ENCODE peak calls at places on chromosomes 6 and 20, in six cellular contexts. V, G, F, M, S and O are unnamed samples. For H3K36me3, the result is how much of the 10 kb centered on the place peaks cover.

GRCh38 chr20:1895674-1896496 is 678 bp downstream of the SIRPA start:
- DNase-seq in V (peak), G (no peak), F (no peak), M (peak), S (no peak), O (no peak)

GRCh38 chr6:149443411-149444181 is 41.2 kb downstream of the ZC3H12D start:
- DNase-seq in V (no peak), G (no peak), F (peak), M (no peak), S (no peak), O (no peak)

GRCh38 chr6:163991326-163991725 is 576.8 kb downstream of the QKI start:
- DNase-seq in V (no peak), G (no peak), F (no peak), M (no peak), S (no peak), O (no peak)

GRCh38 chr6:72418495-72418894 is 203.4 kb upstream of the KCNQ5 start:
- DNase-seq in V (no peak), G (no peak), F (peak), M (no peak), S (no peak), O (no peak)

GRCh38 chr6:136378888-136379287 is 89.2 kb upstream of the BCLAF1 start:
- DNase-seq in V (no peak), G (no peak), F (peak), M (no peak), S (no peak), O (no peak)

GRCh38 chr6:32244946-32245398 is 21.1 kb upstream of the NOTCH4 start:
- DNase-seq in V (peak), G (peak), F (peak), M (peak), S (peak), O (peak)

GRCh38 chr6:41702089-41702745 is 33.2 kb downstream of the TFEB start:
- DNase-seq in V (no peak), G (no peak), F (no peak), M (no peak), S (no peak), O (no peak)

GRCh38 chr20:3218307-3218988 is 9.2 kb downstream of the ITPA start:
- DNase-seq in V (peak), G (peak), F (no peak), M (peak), S (peak), O (peak)

GRCh38 chr6:24897186-24897585 is 38.6 kb downstream of the RIPOR2 start:
- DNase-seq in V (no peak), G (no peak), F (no peak), M (no peak), S (no peak), O (no peak)

GRCh38 chr20:44703956-44704488 is 11.1 kb upstream of the CCN5 start:
- DNase-seq in V (no peak), G (no peak), F (no peak), M (no peak), S (no peak), O (no peak)

GRCh38 chr20:44707259-44707580 is 7.9 kb upstream of the CCN5 start:
- DNase-seq in V (no peak), G (no peak), F (no peak), M (no peak), S (no peak), O (no peak)

GRCh38 chr20:44704551-44704971 is 10.6 kb upstream of the CCN5 start:
- DNase-seq in V (no peak), G (no peak), F (peak), M (no peak), S (no peak), O (no peak)

GRCh38 chr20:44705364-44706094 is 9.6 kb upstream of the CCN5 start:
- DNase-seq in V (no peak), G (no peak), F (no peak), M (no peak), S (no peak), O (no peak)

DNA sequence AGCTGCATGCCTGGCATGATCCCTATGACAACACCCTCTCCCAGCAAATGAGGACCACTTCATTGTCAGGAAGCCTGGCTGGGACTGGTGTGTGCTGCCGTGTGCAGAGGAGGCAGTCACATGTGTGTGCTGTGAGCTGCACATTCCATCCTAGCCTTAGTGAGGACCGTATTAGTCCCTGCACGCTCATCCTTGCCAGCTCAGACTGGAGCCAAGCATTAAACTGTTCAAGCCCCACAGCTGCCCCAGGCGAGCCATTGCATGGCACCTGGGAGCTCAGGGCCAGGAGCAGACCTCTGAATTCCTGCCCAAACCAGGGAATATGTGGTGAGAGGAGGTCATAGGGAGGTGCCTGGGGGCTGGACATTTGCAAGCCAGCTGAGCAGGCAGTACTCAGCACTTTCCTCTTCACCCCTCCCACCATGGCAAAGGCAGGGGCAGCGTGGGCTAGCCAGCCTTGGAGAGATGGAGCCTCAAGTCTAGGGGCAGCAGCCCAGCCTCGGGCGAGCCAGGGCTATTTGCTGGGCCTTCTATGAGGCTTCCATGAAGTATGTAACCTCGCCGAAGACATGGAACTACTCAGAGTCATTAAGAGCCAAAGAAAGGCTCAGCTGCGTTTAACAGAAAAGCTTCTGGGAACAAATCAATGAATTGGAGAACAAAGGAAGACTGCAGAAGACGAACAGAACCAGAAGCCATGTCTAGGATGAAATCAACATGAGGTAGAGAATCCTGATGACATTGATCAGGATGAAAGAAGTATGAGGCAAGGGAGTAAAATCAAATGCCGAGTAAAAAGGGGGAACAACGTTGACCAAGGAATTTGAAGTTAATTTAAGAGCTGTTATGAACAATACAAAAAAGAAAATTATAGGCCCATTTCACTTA is 8.6 kb upstream of the CCN5 start:
- DNase-seq in V (no peak), G (no peak), F (peak), M (no peak), S (no peak), O (no peak)
- H3K27ac ChIP-seq in V (no peak), G (no peak), F (no peak), M (no peak), S (no peak), O (no peak)

DNA sequence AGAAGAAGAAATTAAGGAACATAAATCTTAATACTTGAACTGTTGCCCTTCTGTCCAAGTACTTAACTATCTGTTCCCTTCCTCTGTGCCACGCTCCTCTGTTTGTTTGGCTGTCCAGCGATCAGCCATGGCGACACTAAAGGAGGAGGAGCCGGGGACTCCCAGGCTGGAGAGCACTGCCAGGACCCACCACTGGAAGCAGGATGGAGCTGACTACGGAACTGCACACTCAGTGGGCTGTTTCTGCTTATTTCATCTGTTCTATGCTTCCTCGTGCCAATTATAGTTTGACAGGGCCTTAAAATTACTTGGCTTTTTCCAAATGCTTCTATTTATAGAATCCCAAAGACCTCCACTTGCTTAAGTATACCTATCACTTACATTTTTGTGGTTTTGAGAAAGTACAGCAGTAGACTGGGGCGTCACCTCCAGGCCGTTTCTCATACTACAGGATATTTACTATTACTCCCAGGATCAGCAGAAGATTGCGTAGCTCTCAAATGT is 17.1 kb downstream of the IRF4 start:
- DNase-seq in V (peak), G (no peak), F (peak), M (peak), S (no peak), O (no peak)
- H3K36me3 ChIP-seq in V (under half), G (under half), F (under half), M (under half), S (under half), O (under half)

DNA sequence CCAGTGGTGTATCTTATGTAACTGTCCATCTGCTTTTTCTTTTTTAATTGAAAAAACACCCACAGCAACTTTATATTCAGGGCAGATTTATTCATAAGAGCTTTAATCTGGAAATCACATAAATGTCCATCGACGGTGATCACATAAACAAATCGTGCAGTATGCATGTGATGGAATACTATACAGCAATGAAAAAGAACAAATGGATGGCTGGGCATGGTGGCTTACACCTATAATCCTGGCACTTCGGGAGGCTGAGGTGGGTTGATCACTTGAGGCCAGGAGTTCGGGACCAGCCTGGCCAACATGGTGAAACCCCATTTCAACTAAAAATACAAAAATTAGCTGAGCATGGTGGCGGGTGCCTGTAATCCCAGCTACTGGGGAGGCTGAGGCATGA is 39.1 kb downstream of the VSTM2L start:
- DNase-seq in V (no peak), G (no peak), F (no peak), M (no peak), S (no peak), O (no peak)
- H3K4me3 ChIP-seq in V (no peak), G (no peak), F (no peak), M (no peak), S (no peak), O (no peak)

DNA sequence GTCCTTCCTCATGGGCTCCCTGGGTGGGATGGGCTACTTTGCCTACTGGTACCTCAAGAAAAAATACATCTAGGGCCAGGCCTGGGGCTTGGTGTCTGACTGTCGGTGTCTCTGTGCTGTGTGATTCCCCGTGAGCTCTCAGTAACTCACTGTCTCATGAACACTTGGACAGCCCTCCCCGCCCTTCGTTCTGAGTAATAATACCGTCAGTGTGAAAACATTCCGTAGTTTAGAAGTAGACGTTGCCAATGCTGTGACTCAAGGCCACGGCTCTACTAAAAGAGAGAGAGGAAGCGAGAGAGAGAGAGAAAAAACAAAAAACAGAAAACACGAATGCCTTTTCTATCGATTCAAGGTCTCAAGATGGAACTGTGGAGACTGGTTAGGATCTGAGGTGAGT is 31.8 kb downstream of the FITM2 start:
- DNase-seq in V (no peak), G (no peak), F (peak), M (no peak), S (no peak), O (no peak)
- H3K27ac ChIP-seq in V (no peak), G (no peak), F (no peak), M (no peak), S (no peak), O (no peak)

GRCh38 chr6:147244832-147245231 is 40.6 kb downstream of the STXBP5 start:
- DNase-seq in V (no peak), G (no peak), F (no peak), M (no peak), S (no peak), O (no peak)

GRCh38 chr6:147248859-147249258 is 44.6 kb downstream of the STXBP5 start:
- DNase-seq in V (no peak), G (no peak), F (no peak), M (no peak), S (no peak), O (no peak)

GRCh38 chr6:147251072-147251471 is 46.9 kb downstream of the STXBP5 start:
- DNase-seq in V (no peak), G (no peak), F (no peak), M (no peak), S (no peak), O (no peak)

GRCh38 chr6:147245693-147246092 is 41.5 kb downstream of the STXBP5 start:
- DNase-seq in V (no peak), G (no peak), F (no peak), M (no peak), S (no peak), O (no peak)

DNA sequence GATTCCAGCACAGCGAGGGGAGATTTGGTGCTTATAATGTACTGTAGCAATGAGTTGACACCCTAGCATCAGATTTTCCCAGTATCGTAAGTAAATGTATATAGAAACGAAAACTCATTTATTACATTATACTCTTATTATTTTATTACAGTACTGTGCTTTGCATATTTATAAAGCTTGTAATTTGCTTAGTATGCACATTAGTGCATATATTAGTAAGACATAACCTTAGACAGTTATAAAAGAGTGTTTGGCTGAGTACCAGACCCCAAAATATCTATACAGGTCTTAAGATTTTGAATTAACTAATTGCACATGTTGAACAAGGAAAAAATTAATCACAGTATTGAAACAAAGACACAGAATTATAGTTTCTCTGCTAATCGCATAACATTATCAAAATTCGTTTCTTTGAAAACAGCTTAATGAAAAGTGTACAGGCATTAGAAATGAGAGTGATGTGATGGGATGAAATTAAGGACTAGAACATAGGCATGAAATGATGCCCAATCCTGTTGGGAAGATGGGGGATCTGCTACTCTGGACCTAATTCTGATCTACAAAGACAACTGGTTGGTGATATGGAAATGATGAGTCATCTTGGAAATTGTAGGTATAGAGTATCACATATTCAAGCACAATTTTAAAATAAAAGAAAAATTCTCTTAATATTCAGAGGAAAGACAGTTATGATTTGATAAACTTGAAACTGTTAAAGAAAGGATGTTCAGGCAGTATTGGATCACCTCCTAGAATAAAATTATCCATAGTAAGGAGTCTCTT is 42.8 kb downstream of the STXBP5 start:
- DNase-seq in V (no peak), G (no peak), F (peak), M (no peak), S (no peak), O (no peak)
- H3K36me3 ChIP-seq in V (under half), G (under half), F (under half), M (under half), S (under half), O (under half)

DNA sequence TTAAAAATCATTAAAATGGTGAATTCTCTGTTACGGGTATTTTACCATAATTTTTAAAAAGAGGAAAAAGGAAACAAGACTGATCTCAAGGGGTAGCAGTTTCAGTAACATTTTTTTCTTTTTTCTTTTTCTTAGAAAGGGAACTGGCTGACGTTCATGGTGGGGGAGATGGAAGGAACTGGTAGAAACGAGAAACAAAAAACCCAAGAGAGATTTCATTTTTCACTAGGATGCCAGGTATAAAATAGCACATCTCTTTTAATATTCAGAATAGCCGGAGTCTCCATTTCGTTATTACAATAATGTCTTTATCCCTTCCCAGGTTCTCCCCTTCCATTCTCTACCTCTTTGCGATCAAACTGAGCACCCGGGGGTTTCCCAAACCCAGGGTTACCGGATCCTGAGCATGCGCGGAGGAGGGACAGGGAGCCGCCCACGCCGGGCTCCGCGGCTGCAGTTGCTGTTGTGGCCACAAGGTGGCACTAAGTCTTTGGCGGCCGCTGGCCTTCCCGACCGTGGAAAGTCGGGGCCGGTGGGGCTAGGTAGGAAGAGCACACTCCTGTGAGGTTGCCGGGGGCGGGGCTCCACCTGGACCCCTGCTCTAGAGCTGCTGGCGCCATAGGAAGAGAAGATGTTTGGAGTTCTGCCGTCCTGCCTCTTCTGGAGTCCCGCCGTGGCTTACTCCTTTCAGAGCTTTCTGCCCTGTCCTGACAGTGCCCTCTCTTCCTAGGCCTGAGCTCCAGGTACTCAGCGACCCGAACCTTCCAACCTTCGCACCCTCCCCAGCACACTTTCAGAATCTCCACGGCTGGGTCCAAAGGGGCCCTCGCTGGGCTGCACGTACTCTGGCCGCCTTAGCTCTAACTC is 146.8 kb downstream of the SH3BGRL2 start:
- DNase-seq in V (peak), G (peak), F (peak), M (peak), S (peak), O (peak)
- H3K4me3 ChIP-seq in V (peak), G (peak), F (peak), M (no peak), S (peak), O (peak)